ENCODE peak calls at places on chromosomes 16 and 17, in five cellular contexts. O, A, E, N and T are unnamed samples.

GRCh38 chr16:54411555-54411954 is 125.0 kb upstream of the IRX3 start:
- DNase-seq in N (no peak), E (peak; percentile 42), O (no peak), A (no peak), T (no peak)

GRCh38 chr17:67920212-67920611 is 76.1 kb downstream of the C17orf58 start:
- DNase-seq in O (no peak), E (no peak), N (no peak), A (no peak), T (no peak)

GRCh38 chr16:71303938-71304337 is 14.7 kb upstream of the CMTR2 start:
- DNase-seq in N (no peak), A (peak; percentile 4), E (no peak), O (no peak), T (no peak)

GRCh38 chr16:87254734-87255133 is 62.5 kb downstream of the C16orf95 start:
- DNase-seq in E (no peak), A (no peak), O (no peak), N (no peak), T (no peak)

GRCh38 chr17:7223375-7223774 is 3.6 kb downstream of the ACADVL start:
- DNase-seq in N (no peak), A (no peak), O (no peak), E (no peak), T (no peak)

GRCh38 chr16:54446639-54447038 is 160.1 kb upstream of the IRX3 start:
- DNase-seq in N (no peak), A (no peak), E (no peak), O (no peak), T (peak; percentile 75)

GRCh38 chr16:29926675-29927522 is 873 bp upstream of the KCTD13 start:
- DNase-seq in A (peak; percentile 23), E (no peak), N (peak; percentile 49), O (no peak), T (no peak)

GRCh38 chr17:4678448-4679026 is 25.4 kb downstream of the PELP1 start:
- DNase-seq in E (no peak), O (no peak), N (no peak), A (peak; percentile 96), T (peak; percentile 93)

GRCh38 chr16:4933433-4933832 is 3.5 kb downstream of the PPL start:
- DNase-seq in E (no peak), O (no peak), A (no peak), N (no peak), T (no peak)

GRCh38 chr17:33981713-33982601 is 273.1 kb upstream of the CCL2 start:
- DNase-seq in N (no peak), A (no peak), E (no peak), O (no peak), T (no peak)

GRCh38 chr17:32783602-32784001 is 93.3 kb downstream of the MYO1D start:
- DNase-seq in A (peak; percentile 66), E (no peak), O (peak; percentile 36), N (no peak), T (peak; percentile 61)

GRCh38 chr17:33667052-33667509 is 374.0 kb upstream of the ASIC2 start:
- DNase-seq in A (no peak), E (no peak), N (no peak), O (no peak), T (no peak)

GRCh38 chr17:83193336-83194188 is 114.2 kb downstream of the METRNL start:
- DNase-seq in O (no peak), A (no peak), N (no peak), E (no peak), T (no peak)

GRCh38 chr17:62870581-62870964 is 62.5 kb upstream of the MARCHF10 start:
- DNase-seq in A (no peak), N (peak; percentile 49), E (peak; percentile 47), O (no peak), T (no peak)

GRCh38 chr17:28597606-28598383 is 1.0 kb downstream of the SPAG5 start:
- DNase-seq in N (no peak), E (no peak), O (no peak), A (no peak), T (no peak)

GRCh38 chr17:60745544-60745943 is 67.9 kb downstream of the BCAS3 start:
- DNase-seq in O (no peak), A (no peak), E (no peak), N (no peak), T (no peak)

GRCh38 chr16:660459-661183 is 7.3 kb upstream of the RHOT2 start:
- DNase-seq in A (peak; percentile 77), O (peak; percentile 86), N (peak; percentile 86), E (peak; percentile 95), T (peak; percentile 90)

GRCh38 chr17:47210105-47210504 is 957 bp downstream of the MYL4 start:
- DNase-seq in A (no peak), E (no peak), N (no peak), O (no peak), T (no peak)

GRCh38 chr16:13414154-13414553 is 505.8 kb upstream of the ERCC4 start:
- DNase-seq in O (no peak), N (no peak), E (no peak), A (no peak), T (no peak)

GRCh38 chr17:19398301-19399181 is 11.6 kb upstream of the MFAP4 start:
- DNase-seq in E (no peak), A (no peak), O (no peak), N (no peak), T (peak; percentile 35)

GRCh38 chr17:48457080-48457836 is 27.2 kb upstream of the SKAP1 start:
- DNase-seq in E (peak; percentile 86), N (peak; percentile 85), A (peak; percentile 39), O (peak; percentile 60), T (peak; percentile 72)

GRCh38 chr16:53090591-53091507 is 36.1 kb downstream of the CHD9 start:
- DNase-seq in A (peak; percentile 98), E (no peak), O (no peak), N (no peak), T (peak; percentile 57)

GRCh38 chr17:41537614-41537954 is 9.5 kb upstream of the KRT19 start:
- DNase-seq in O (no peak), E (no peak), N (no peak), A (no peak), T (no peak)

GRCh38 chr16:71406724-71407123 is 35.1 kb downstream of the TLE7 start:
- DNase-seq in N (no peak), A (no peak), O (no peak), E (no peak), T (no peak)

GRCh38 chr16:6375471-6376075 is 957.1 kb upstream of the RBFOX1 start:
- DNase-seq in A (no peak), N (no peak), E (no peak), O (no peak), T (no peak)

GRCh38 chr17:6603746-6604325 is 36.7 kb downstream of the KIAA0753 start:
- DNase-seq in E (no peak), O (no peak), A (peak; percentile 30), N (no peak), T (no peak)

GRCh38 chr17:17561408-17562144 is 29.9 kb downstream of the PEMT start:
- DNase-seq in E (no peak), N (no peak), O (no peak), A (no peak), T (no peak)

GRCh38 chr16:2197765-2198164 is 1.4 kb upstream of the CASKIN1 start:
- DNase-seq in E (no peak), O (no peak), A (no peak), N (no peak), T (no peak)

GRCh38 chr17:74431568-74432483 is at the start of gene GPRC5C:
- DNase-seq in E (peak; percentile 91), O (peak; percentile 62), N (peak; percentile 82), A (no peak), T (peak; percentile 57)

GRCh38 chr16:27327586-27327915 is 13.8 kb downstream of the IL4R start:
- DNase-seq in A (no peak), O (no peak), E (no peak), N (no peak), T (no peak)
- H2BK15ac ChIP-seq in A (peak overlapping the region; percentile 100), O (no peak overlapping the region), E (no peak overlapping the region), N (peak overlapping the region; percentile 36), T (peak overlapping the region; percentile 82)

GRCh38 chr17:29618272-29619065 is 4.2 kb downstream of the CORO6 start:
- DNase-seq in E (no peak), O (no peak), N (no peak), A (no peak), T (no peak)
- H3K4me1 ChIP-seq in E (peaks cover 3% of the 10 kb centered on the region), O (peaks cover 9% of the 10 kb centered on the region), N (peaks cover 49% of the 10 kb centered on the region), A (peaks cover 15% of the 10 kb centered on the region), T (peaks cover 67% of the 10 kb centered on the region)

DNA sequence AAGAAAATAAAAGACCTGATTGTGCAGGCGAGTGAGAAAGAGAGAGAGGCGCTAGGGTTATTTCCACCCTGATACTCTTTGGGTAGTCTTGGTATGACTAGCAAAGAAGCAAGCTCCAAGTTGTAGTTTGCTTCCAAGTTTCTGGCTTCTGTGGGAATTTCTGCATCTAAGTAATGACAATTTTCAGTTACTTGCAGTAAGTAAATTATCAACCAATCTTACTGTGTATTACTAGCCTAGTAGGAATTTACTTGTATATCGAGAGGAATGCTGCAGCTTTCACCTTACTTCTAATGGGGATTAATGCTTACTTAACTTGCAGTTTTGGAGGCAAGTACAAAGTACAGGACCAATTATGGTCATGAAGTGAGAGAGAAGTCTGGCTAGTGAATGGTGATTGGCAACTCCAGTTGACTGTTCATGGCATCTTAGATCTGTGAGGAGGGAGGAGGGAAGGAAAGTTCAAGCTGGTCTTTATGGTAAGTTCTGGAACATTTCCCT is 31.9 kb downstream of the TENT4B start:
- DNase-seq in E (no peak), O (no peak), A (peak; percentile 75), N (no peak), T (no peak)
- H4K91ac ChIP-seq in E (no peak overlapping the region), O (peak overlapping the region; percentile 27), A (peak overlapping the region; percentile 43), N (no peak overlapping the region), T (no peak overlapping the region)

GRCh38 chr17:79812969-79813825 is 16.3 kb upstream of the CBX8 start:
- DNase-seq in E (peak; percentile 50), N (peak; percentile 63), O (no peak), A (no peak), T (no peak)
- H2BK15ac ChIP-seq in E (no peak overlapping the region), N (no peak overlapping the region), O (peak overlapping the region; percentile 99), A (no peak overlapping the region), T (peak overlapping the region; percentile 99)

DNA sequence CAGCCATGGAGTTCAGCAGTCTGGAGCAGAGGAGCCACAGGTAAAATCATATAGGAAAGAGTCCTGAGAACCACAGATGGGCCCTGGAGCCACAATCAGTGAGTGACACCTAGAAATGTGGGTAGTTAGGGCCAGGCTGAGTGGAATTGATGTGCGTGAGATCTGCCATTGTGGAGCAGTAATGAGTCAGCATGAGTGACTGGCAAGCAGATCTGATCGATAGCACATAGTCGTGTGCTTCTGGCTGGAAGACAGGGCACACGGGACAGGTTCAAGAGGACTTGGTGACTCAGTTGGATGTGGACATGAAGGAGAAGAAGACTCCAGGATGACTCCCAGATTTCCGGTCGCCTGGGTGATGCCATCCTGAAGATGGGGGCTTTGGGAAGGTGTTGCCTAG is 12.3 kb downstream of the ADORA2B start:
- DNase-seq in A (no peak), O (no peak), E (no peak), N (no peak), T (peak; percentile 38)
- H3K4me1 ChIP-seq in A (peaks cover 22% of the 10 kb centered on the region), O (no peaks in the 10 kb centered on the region), E (peaks cover 6% of the 10 kb centered on the region), N (peaks cover 3% of the 10 kb centered on the region), T (peaks cover 20% of the 10 kb centered on the region)

GRCh38 chr17:44121206-44121605 is 2.2 kb downstream of the HDAC5 start:
- DNase-seq in N (no peak), A (no peak), E (peak; percentile 34), O (no peak), T (no peak)

GRCh38 chr17:44123356-44124117 is at the start of gene HDAC5:
- DNase-seq in N (peak; percentile 93), E (peak; percentile 99), O (peak; percentile 91), A (peak; percentile 91), T (peak; percentile 96)

GRCh38 chr17:44121997-44122824 is 1.2 kb downstream of the HDAC5 start:
- DNase-seq in A (no peak), E (no peak), O (no peak), N (no peak), T (no peak)

GRCh38 chr17:44122825-44123355 is 551 bp downstream of the HDAC5 start:
- DNase-seq in O (no peak), A (no peak), E (no peak), N (no peak), T (no peak)

GRCh38 chr17:44124118-44124438 is 637 bp upstream of the HDAC5 start:
- DNase-seq in N (no peak), A (no peak), O (no peak), E (no peak), T (no peak)
- H4K91ac ChIP-seq in N (no peak overlapping the region), A (peak overlapping the region; percentile 98), O (no peak overlapping the region), E (no peak overlapping the region), T (peak overlapping the region; percentile 52)